ENCODE peak calls at places on chromosomes 2 and 18, in eight cellular contexts. A, Y, K, G, N, E, D and R are unnamed samples.

GRCh38 chr2:215830313-215830712 is 183.0 kb downstream of the MREG start:
- DNase-seq in G (peak; percentile 4), N (no peak), E (no peak), A (no peak), K (peak; percentile 80), Y (no peak), D (no peak), R (no peak)

GRCh38 chr2:57408587-57408986 is 638.0 kb upstream of the VRK2 start:
- DNase-seq in A (no peak), K (no peak), E (no peak), N (no peak), Y (no peak), G (no peak), D (no peak), R (no peak)

GRCh38 chr2:12824304-12824761 is 107.6 kb downstream of the TRIB2 start:
- DNase-seq in K (peak; percentile 63), D (peak; percentile 55), Y (no peak), A (no peak), N (no peak), E (no peak), G (no peak), R (no peak)

GRCh38 chr18:24930974-24931373 is 421.0 kb downstream of the ZNF521 start:
- DNase-seq in D (no peak), K (no peak), N (no peak), E (no peak), G (peak; percentile 24), A (peak; percentile 15), Y (no peak), R (no peak)

GRCh38 chr2:56183643-56184499 is at the start of gene CCDC85A:
- DNase-seq in N (peak; percentile 69), E (peak; percentile 91), D (no peak), Y (peak; percentile 81), K (peak; percentile 67), G (peak; percentile 96), A (peak; percentile 81), R (peak; percentile 25)

GRCh38 chr18:9866627-9867453 is 18.9 kb upstream of the TXNDC2 start:
- DNase-seq in A (no peak), D (peak; percentile 78), K (peak; percentile 29), N (no peak), Y (no peak), E (no peak), G (no peak), R (no peak)

GRCh38 chr2:128783193-128783671 is 464.6 kb upstream of the HS6ST1 start:
- DNase-seq in N (no peak), Y (no peak), G (no peak), A (no peak), D (no peak), K (no peak), E (no peak), R (no peak)

GRCh38 chr2:168149431-168149830 is 98.0 kb downstream of the STK39 start:
- DNase-seq in N (no peak), K (no peak), E (no peak), A (no peak), D (no peak), Y (no peak), G (no peak), R (no peak)

GRCh38 chr2:216107760-216108159 is 1.4 kb upstream of the XRCC5 start:
- DNase-seq in Y (no peak), E (peak; percentile 19), D (no peak), K (no peak), G (no peak), N (no peak), A (no peak), R (no peak)

GRCh38 chr2:85369500-85369899 is 14.9 kb downstream of the ELMOD3 start:
- DNase-seq in D (no peak), Y (no peak), E (no peak), N (no peak), K (no peak), A (peak; percentile 76), G (no peak), R (no peak)

GRCh38 chr2:240914645-240915525 is 8.7 kb downstream of the CROCC2 start:
- DNase-seq in A (no peak), N (no peak), K (no peak), G (no peak), E (no peak), Y (no peak), D (no peak), R (no peak)

GRCh38 chr2:201130524-201131186 is 14.7 kb downstream of the CFLAR start:
- DNase-seq in K (peak; percentile 92), G (no peak), E (no peak), Y (no peak), D (peak; percentile 81), N (no peak), A (no peak), R (no peak)

GRCh38 chr18:58635891-58636290 is 7.0 kb upstream of the ALPK2 start:
- DNase-seq in A (no peak), K (peak; percentile 82), D (no peak), Y (no peak), E (no peak), G (no peak), N (no peak), R (no peak)

GRCh38 chr18:31546476-31546875 is 45.2 kb upstream of the TTR start:
- DNase-seq in E (no peak), A (no peak), N (no peak), G (no peak), Y (no peak), D (no peak), K (peak; percentile 51), R (no peak)

GRCh38 chr2:76381624-76382023 is 670.9 kb upstream of the GCFC2 start:
- DNase-seq in K (no peak), D (no peak), A (no peak), E (no peak), Y (no peak), G (no peak), N (no peak), R (no peak)

GRCh38 chr2:71941731-71942575 is 205.7 kb downstream of the CYP26B1 start:
- DNase-seq in E (no peak), Y (no peak), N (no peak), G (no peak), D (no peak), K (no peak), A (peak; percentile 3), R (no peak)

GRCh38 chr2:238346539-238346938 is 26.2 kb downstream of the TRAF3IP1 start:
- DNase-seq in Y (no peak), G (no peak), K (no peak), E (no peak), A (no peak), N (no peak), D (no peak), R (no peak)

GRCh38 chr2:98040331-98040939 is 44.7 kb upstream of the TMEM131 start:
- DNase-seq in Y (no peak), D (no peak), K (no peak), N (no peak), A (no peak), G (no peak), E (no peak), R (no peak)

GRCh38 chr18:46393230-46393629 is 263.8 kb downstream of the LOXHD1 start:
- DNase-seq in K (no peak), E (peak; percentile 65), D (no peak), N (no peak), A (no peak), Y (no peak), G (no peak), R (no peak)
- TF ChIP-seq CTCF in K (no peak), E (peak; percentile 16), D (no peak), N (no peak), A (no peak), Y (no peak), G (no peak), R (no peak)

GRCh38 chr2:37324536-37324785 is 172 bp downstream of the PRKD3 start:
- DNase-seq in K (peak; percentile 43), A (peak; percentile 75), G (peak; percentile 82), D (peak; percentile 48), N (no peak), E (peak; percentile 92), Y (no peak), R (peak; percentile 43)

GRCh38 chr2:37323176-37323575 is 1.5 kb downstream of the PRKD3 start:
- DNase-seq in K (no peak), N (no peak), E (peak; percentile 21), D (no peak), G (no peak), A (no peak), Y (no peak), R (no peak)

GRCh38 chr2:37321029-37321682 is 3.5 kb downstream of the PRKD3 start:
- DNase-seq in E (no peak), K (no peak), D (no peak), G (no peak), A (no peak), Y (no peak), N (no peak), R (no peak)

GRCh38 chr2:37323770-37324535 is 680 bp downstream of the PRKD3 start:
- DNase-seq in Y (no peak), D (peak; percentile 40), E (peak; percentile 57), N (no peak), K (peak; percentile 17), G (peak; percentile 33), A (peak; percentile 46), R (peak; percentile 9)

GRCh38 chr2:37322368-37322767 is 2.3 kb downstream of the PRKD3 start:
- DNase-seq in A (no peak), D (no peak), G (no peak), E (no peak), Y (no peak), N (no peak), K (peak; percentile 42), R (no peak)
- H3K4me3 ChIP-seq in A (no peak overlapping the region), D (no peak overlapping the region), G (no peak overlapping the region), E (no peak overlapping the region), Y (no peak overlapping the region), N (no peak overlapping the region), K (no peak overlapping the region), R (no peak overlapping the region)

GRCh38 chr18:3970929-3971328 is 484.2 kb downstream of the DLGAP1 start:
- DNase-seq in N (no peak), D (no peak), Y (no peak), A (no peak), E (peak; percentile 55), K (no peak), G (no peak), R (no peak)

GRCh38 chr18:3966985-3967856 is 487.9 kb downstream of the DLGAP1 start:
- DNase-seq in K (peak; percentile 66), D (no peak), G (no peak), N (no peak), A (no peak), E (no peak), Y (peak; percentile 39), R (no peak)

GRCh38 chr18:3960977-3961376 is 494.1 kb downstream of the DLGAP1 start:
- DNase-seq in G (no peak), K (no peak), E (no peak), D (no peak), A (no peak), N (no peak), Y (no peak), R (no peak)

GRCh38 chr18:3966246-3966984 is 488.7 kb downstream of the DLGAP1 start:
- DNase-seq in D (no peak), K (peak; percentile 56), N (no peak), E (no peak), Y (peak; percentile 44), G (no peak), A (no peak), R (no peak)
- H3K27ac ChIP-seq in D (no peak overlapping the region), K (peak overlapping the region; percentile 36), N (no peak overlapping the region), E (no peak overlapping the region), Y (peak overlapping the region; percentile 86), G (no peak overlapping the region), A (no peak overlapping the region), R (no peak overlapping the region)

DNA sequence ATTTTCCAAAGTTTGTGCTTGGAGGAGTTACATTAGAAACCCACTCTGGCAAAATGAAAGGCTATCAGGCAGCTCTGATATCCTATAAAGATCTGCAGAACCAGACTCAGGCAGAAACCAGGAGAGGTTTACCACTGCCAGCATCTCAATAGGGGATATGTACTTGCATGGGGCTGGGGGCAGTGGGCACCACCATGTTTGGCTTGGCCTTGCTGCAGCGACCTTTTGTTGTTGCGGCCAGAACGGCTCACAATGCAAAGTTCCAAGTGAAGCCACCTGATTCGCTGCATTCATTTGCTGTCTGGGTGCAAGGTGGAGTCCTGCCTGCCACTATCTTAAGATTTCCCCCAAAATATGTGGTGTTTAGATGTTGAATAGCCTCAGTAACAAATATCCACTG is 81.3 kb downstream of the COPS8 start:
- DNase-seq in Y (no peak), N (no peak), E (no peak), A (no peak), K (no peak), G (no peak), D (no peak), R (no peak)
- TF ChIP-seq CTCF in Y (no peak), N (no peak), E (no peak), A (no peak), K (no peak), G (no peak), D (no peak), R (no peak)